ENCODE peak calls at places on chromosomes 11 and 22, in eight cellular contexts. T, W, P, K, E, O, M and S are unnamed samples.

GRCh38 chr22:45896153-45896951 is 80.6 kb downstream of the WNT7B start:
- ATAC-seq in O (no peak), W (peak; percentile 39), E (no peak), P (no peak), K (peak; percentile 92), M (no peak), T (peak; percentile 68), S (no peak)

GRCh38 chr11:70297341-70297740 is 26.9 kb downstream of the PPFIA1 start:
- ATAC-seq in W (no peak), T (no peak), K (no peak), E (peak; percentile 56), P (no peak), O (peak; percentile 57), M (no peak), S (no peak)

GRCh38 chr22:31377609-31378008 is 21.8 kb upstream of the DRG1 start:
- ATAC-seq in E (no peak), O (no peak), T (no peak), P (no peak), K (peak; percentile 36), W (no peak), M (peak; percentile 39), S (no peak)

GRCh38 chr11:117861151-117862018 is 15.1 kb downstream of the FXYD6 start:
- ATAC-seq in O (no peak), M (peak; percentile 81), K (peak; percentile 100), T (peak; percentile 62), P (no peak), W (peak; percentile 78), E (no peak), S (peak; percentile 39)

GRCh38 chr22:29032584-29032983 is 29.0 kb downstream of the C22orf31 start:
- ATAC-seq in K (no peak), T (no peak), E (no peak), W (no peak), M (no peak), P (no peak), O (no peak), S (no peak)

GRCh38 chr11:95778699-95779098 is 10.9 kb downstream of the FAM76B start:
- ATAC-seq in T (no peak), P (no peak), M (no peak), E (no peak), O (peak; percentile 77), K (no peak), W (no peak), S (no peak)

GRCh38 chr11:125959511-125959910 is 13.7 kb downstream of the VSIG10L2 start:
- ATAC-seq in P (no peak), O (no peak), W (no peak), M (no peak), K (no peak), E (no peak), T (no peak), S (no peak)

GRCh38 chr11:79404325-79404724 is 36.5 kb downstream of the TENM4 start:
- ATAC-seq in K (no peak), M (no peak), O (no peak), P (no peak), W (no peak), E (no peak), T (no peak), S (no peak)

DNA sequence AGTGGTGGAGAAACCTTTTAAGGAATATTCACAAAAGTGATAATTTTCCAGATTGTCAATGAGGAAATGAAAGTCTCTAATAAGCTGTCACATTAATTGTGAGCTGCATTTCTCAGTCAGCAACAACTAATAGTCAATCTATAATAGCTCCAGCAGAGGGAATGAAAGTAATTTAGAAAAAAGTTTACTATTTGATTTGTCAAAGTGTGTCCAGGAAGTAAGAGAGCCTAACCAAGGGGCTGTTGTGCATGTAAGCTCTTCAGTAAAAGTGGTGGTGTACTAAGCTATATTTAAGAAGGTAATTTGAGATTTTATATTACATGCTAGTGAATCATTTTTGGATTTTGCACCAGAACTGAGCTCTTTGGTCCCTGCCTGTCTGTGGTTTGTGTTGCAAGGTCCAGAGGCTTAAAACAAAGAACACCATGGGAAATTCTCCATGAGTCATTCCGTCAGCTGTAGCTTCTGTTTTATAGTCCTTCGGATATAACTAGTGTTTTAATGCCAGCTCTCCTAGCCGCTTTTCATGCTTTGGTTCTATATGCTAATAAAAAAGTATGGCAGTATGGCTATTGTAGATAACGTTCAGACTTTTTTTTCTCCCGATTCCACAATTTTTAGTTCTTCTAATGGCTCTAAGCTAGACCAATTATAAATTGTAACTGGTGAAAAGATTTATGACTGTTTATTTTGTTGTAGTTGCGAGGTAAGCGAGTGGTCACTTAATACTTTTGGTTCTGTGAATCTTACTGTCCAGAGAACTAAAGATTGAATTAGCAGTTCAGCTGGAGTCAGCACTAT is 64.6 kb downstream of the ARHGEF12 start:
- ATAC-seq in K (no peak), W (peak; percentile 93), O (peak; percentile 88), M (peak; percentile 85), E (peak; percentile 95), P (peak; percentile 98), T (peak; percentile 46), S (peak; percentile 66)
- TF ChIP-seq POLR2AphosphoS5 in K (no peak), W (peak; percentile 38), O (no peak), M (no peak), E (peak; percentile 77), P (no peak), T (no peak), S (no peak)

GRCh38 chr11:64745219-64745522 is 1.2 kb upstream of the RASGRP2 start:
- ATAC-seq in M (no peak), O (peak; percentile 26), W (no peak), E (no peak), K (peak; percentile 2), P (no peak), T (peak; percentile 53), S (peak; percentile 3)

GRCh38 chr11:64744544-64745218 is 739 bp upstream of the RASGRP2 start:
- ATAC-seq in M (no peak), P (no peak), W (no peak), K (no peak), E (no peak), O (no peak), T (no peak), S (no peak)

GRCh38 chr11:64746486-64746885 is 2.5 kb upstream of the RASGRP2 start:
- ATAC-seq in O (no peak), P (no peak), M (no peak), T (no peak), E (no peak), W (no peak), K (no peak), S (no peak)

GRCh38 chr11:64743591-64744543 is at the start of gene RASGRP2:
- ATAC-seq in K (peak; percentile 30), M (peak; percentile 80), E (peak; percentile 64), W (peak; percentile 74), O (peak; percentile 65), T (peak; percentile 70), P (peak; percentile 59), S (peak; percentile 49)

GRCh38 chr11:64745523-64746328 is 1.8 kb upstream of the RASGRP2 start:
- ATAC-seq in E (peak; percentile 21), P (no peak), O (peak; percentile 58), W (no peak), M (peak; percentile 79), T (peak; percentile 66), K (peak; percentile 35), S (peak; percentile 83)
- TF ChIP-seq POLR2AphosphoS5 in E (no peak), P (no peak), O (no peak), W (no peak), M (no peak), T (peak; percentile 54), K (peak; percentile 51), S (peak; percentile 89)

GRCh38 chr22:27420817-27421361 is 380.7 kb downstream of the MN1 start:
- ATAC-seq in E (peak; percentile 86), O (no peak), M (no peak), W (no peak), T (peak; percentile 23), P (no peak), K (no peak), S (peak; percentile 87)

GRCh38 chr22:27419473-27419872 is 382.1 kb downstream of the MN1 start:
- ATAC-seq in O (no peak), W (no peak), M (no peak), K (no peak), E (no peak), T (no peak), P (no peak), S (no peak)

GRCh38 chr22:27424319-27424718 is 377.2 kb downstream of the MN1 start:
- ATAC-seq in O (no peak), T (no peak), M (no peak), W (no peak), E (no peak), P (no peak), K (no peak), S (no peak)

GRCh38 chr22:27420186-27420816 is 381.3 kb downstream of the MN1 start:
- ATAC-seq in M (no peak), T (no peak), K (no peak), P (no peak), E (no peak), O (no peak), W (no peak), S (no peak)

DNA sequence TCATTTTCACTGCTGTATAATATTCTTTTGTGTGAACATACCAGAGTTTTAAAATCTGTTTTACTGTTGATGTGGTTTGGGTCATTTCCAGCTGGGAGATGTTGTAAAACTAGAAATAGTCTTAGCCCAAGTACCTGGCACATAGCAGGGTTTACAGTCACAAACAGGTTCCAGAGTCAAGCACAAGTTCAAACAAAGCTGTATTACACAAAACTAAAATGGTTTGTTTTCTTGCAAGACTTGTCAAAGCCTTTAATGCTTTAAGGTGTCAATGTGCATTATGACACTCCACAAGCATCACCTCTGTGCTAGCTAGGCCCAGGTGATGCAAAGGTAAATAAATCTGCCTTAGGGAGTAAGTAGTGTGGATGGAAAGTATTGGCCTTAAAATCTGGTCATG is 379.1 kb downstream of the MN1 start:
- ATAC-seq in T (no peak), K (no peak), E (no peak), M (no peak), O (no peak), P (no peak), W (no peak), S (no peak)
- TF ChIP-seq POLR2AphosphoS5 in T (no peak), K (no peak), E (no peak), M (no peak), O (no peak), P (no peak), W (no peak), S (no peak)

GRCh38 chr11:134049303-134049702 is 19.6 kb upstream of the JAM3 start:
- ATAC-seq in T (no peak), E (no peak), K (no peak), O (no peak), P (no peak), M (no peak), W (no peak), S (no peak)

GRCh38 chr11:134048028-134048427 is 20.8 kb upstream of the JAM3 start:
- ATAC-seq in P (no peak), W (no peak), T (no peak), E (no peak), K (no peak), M (no peak), O (no peak), S (no peak)

GRCh38 chr11:134052988-134053945 is 15.6 kb upstream of the JAM3 start:
- ATAC-seq in M (no peak), P (no peak), E (no peak), T (no peak), O (no peak), K (peak; percentile 23), W (no peak), S (no peak)

GRCh38 chr11:134052395-134052987 is 16.4 kb upstream of the JAM3 start:
- ATAC-seq in W (no peak), K (no peak), M (no peak), E (no peak), O (no peak), T (no peak), P (no peak), S (no peak)

DNA sequence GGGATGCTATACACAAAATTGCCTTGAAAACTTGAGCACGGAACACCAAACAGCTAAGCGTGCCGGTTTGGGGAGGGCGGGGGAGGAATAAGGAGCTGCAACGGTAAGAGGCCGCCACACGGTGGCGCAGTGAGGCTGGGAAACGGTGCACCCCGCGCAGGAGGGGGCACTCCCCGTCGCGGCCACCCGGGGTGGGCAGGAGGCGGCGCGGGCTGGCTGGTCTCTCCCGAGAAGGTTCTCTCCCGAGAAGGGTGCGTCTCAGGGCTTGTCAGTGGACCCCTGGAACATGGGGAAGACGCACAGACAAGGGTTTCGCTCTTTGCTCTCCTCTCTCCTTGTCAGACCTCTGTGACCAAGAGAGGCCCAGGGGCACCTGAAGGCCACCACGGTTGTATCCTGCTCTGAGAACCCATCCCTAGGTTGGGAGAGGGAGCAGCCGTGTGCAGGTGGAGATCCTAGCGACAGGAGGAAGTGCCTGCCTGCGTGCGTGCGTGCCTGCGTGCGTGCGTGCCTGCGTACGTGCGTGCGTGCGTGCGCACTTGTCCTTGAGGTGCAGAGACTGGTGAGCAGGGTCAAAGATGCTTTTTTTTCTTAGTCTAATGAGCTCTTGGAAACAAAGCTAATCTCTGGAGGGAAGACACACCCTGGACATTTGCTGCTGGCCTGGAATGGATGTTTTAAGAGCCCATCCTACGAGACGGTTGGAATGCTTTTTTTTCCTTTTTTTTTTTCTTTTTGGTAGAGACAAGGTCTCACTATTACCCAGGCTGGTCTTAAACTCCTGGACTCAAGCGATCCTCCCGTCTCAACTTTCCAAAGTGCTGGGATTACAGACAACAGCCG is 18.1 kb upstream of the JAM3 start:
- ATAC-seq in M (peak; percentile 98), K (peak; percentile 41), W (peak; percentile 94), O (peak; percentile 99), E (peak; percentile 90), T (peak; percentile 84), P (peak; percentile 92), S (peak; percentile 68)
- TF ChIP-seq POLR2AphosphoS5 in M (no peak), K (no peak), W (no peak), O (no peak), E (peak; percentile 36), T (no peak), P (no peak), S (peak; percentile 22)